ENCODE peak calls at places on chromosomes 7 and 10, in six cellular contexts. E is CD4-positive, CD25-positive, alpha-beta regulatory T cell; F is colonic mucosa; C is heart right ventricle; D is upper lobe of right lung; B is right atrium auricular region. L is an unnamed sample. For H3K9me3, the result is how much of the 10 kb centered on the place peaks cover.

GRCh38 chr7:100157334-100158228 is 942 bp downstream of the TRAPPC14 start:
- DNase-seq in E (no peak), F (no peak), C (no peak), D (no peak), B (peak), L (no peak)

GRCh38 chr10:6203331-6204062 is 765 bp downstream of the PFKFB3 start:
- DNase-seq in E (peak), C (peak), F (peak), B (no peak), D (peak), L (no peak)

GRCh38 chr7:13259908-13260307 is 572.5 kb downstream of the ARL4A start:
- DNase-seq in E (no peak), C (no peak), B (no peak), D (no peak), F (no peak), L (no peak)

GRCh38 chr7:46916581-46916980 is 665.3 kb downstream of the TNS3 start:
- DNase-seq in D (no peak), F (no peak), E (no peak), B (no peak), C (no peak), L (no peak)

GRCh38 chr7:55515569-55516279 is 56.6 kb downstream of the VOPP1 start:
- DNase-seq in C (peak), B (no peak), D (no peak), E (no peak), F (no peak), L (no peak)

GRCh38 chr10:77182803-77183202 is 454.8 kb downstream of the KCNMA1 start:
- DNase-seq in D (no peak), E (no peak), B (no peak), C (peak), F (no peak), L (no peak)

GRCh38 chr7:106062006-106062405 is 50.1 kb downstream of the SYPL1 start:
- DNase-seq in E (no peak), F (peak), D (no peak), C (no peak), B (no peak), L (no peak)

GRCh38 chr7:2202361-2202761 is 30.4 kb downstream of the MAD1L1 start:
- DNase-seq in F (no peak), C (no peak), E (no peak), B (no peak), D (peak), L (no peak)

GRCh38 chr7:125450749-125451148 is 521.1 kb upstream of the POT1 start:
- DNase-seq in B (no peak), D (no peak), E (no peak), C (no peak), F (no peak), L (no peak)

GRCh38 chr10:7484456-7485266 is 73.8 kb upstream of the SFMBT2 start:
- DNase-seq in B (no peak), F (peak), C (no peak), E (peak), D (no peak), L (no peak)

GRCh38 chr10:69572159-69573055 is 815 bp downstream of the NEUROG3 start:
- DNase-seq in B (no peak), E (no peak), D (no peak), F (no peak), C (no peak), L (no peak)

GRCh38 chr10:11018426-11018818 is 750 bp downstream of the CELF2 start:
- DNase-seq in F (peak), B (no peak), E (no peak), C (peak), D (peak), L (no peak)

GRCh38 chr7:26856481-26856880 is 7.9 kb downstream of the SKAP2 start:
- DNase-seq in B (no peak), C (no peak), E (no peak), D (no peak), F (no peak), L (no peak)

GRCh38 chr10:12724782-12725579 is 276.5 kb downstream of the CCDC3 start:
- DNase-seq in D (no peak), B (no peak), C (no peak), F (no peak), E (no peak), L (no peak)

GRCh38 chr7:44048031-44048795 is 3.7 kb downstream of the DBNL start:
- DNase-seq in B (no peak), C (no peak), E (no peak), F (no peak), D (peak), L (no peak)

GRCh38 chr7:23598321-23598720 is 1.1 kb downstream of the CCDC126 start:
- DNase-seq in C (no peak), B (no peak), F (no peak), D (no peak), E (no peak), L (no peak)

GRCh38 chr10:118970770-118971169 is 58.7 kb upstream of the NANOS1 start:
- DNase-seq in F (no peak), E (no peak), C (no peak), B (no peak), D (no peak), L (no peak)

GRCh38 chr7:27160147-27160545 is 3.7 kb upstream of the HOXA7 start:
- DNase-seq in B (no peak), D (peak), E (peak), F (no peak), C (no peak), L (no peak)

GRCh38 chr10:84935772-84936171 is 607.4 kb downstream of the CCSER2 start:
- DNase-seq in E (no peak), C (no peak), F (no peak), B (no peak), D (no peak), L (no peak)

GRCh38 chr10:61890881-61891409 is 10.6 kb upstream of the ARID5B start:
- DNase-seq in E (no peak), F (no peak), B (no peak), C (no peak), D (no peak), L (no peak)

GRCh38 chr7:55545496-55545895 is 26.8 kb downstream of the VOPP1 start:
- DNase-seq in B (no peak), F (no peak), D (no peak), C (peak), E (no peak), L (no peak)

GRCh38 chr10:131453772-131454634 is 142.5 kb upstream of the TCERG1L start:
- DNase-seq in C (peak), D (peak), E (peak), B (peak), F (peak), L (no peak)

GRCh38 chr10:63437334-63437949 is 28.3 kb downstream of the JMJD1C start:
- DNase-seq in B (no peak), C (no peak), E (no peak), F (no peak), D (no peak), L (no peak)

GRCh38 chr7:136399378-136399777 is 422.2 kb upstream of the MTPN start:
- DNase-seq in F (no peak), D (no peak), C (no peak), B (no peak), E (no peak), L (no peak)

GRCh38 chr7:114879554-114879953 is 42.3 kb upstream of the MDFIC start:
- DNase-seq in F (no peak), D (no peak), B (no peak), E (no peak), C (no peak), L (peak)

GRCh38 chr10:106504536-106504935 is 660.0 kb downstream of the SORCS1 start:
- DNase-seq in E (no peak), F (no peak), D (no peak), C (no peak), B (no peak), L (no peak)

GRCh38 chr10:60042959-60043358 is 136.6 kb upstream of the CCDC6 start:
- DNase-seq in D (no peak), B (no peak), F (no peak), E (no peak), C (no peak), L (no peak)

GRCh38 chr10:18140149-18140956 is at the start of gene CACNB2:
- DNase-seq in F (peak), B (no peak), E (no peak), C (peak), D (peak), L (no peak)

GRCh38 chr7:133698127-133698526 is 429.0 kb upstream of the LRGUK start:
- DNase-seq in B (no peak), E (no peak), C (no peak), D (no peak), F (no peak), L (no peak)

GRCh38 chr10:98255146-98255877 is 12.7 kb downstream of the LOXL4 start:
- DNase-seq in B (no peak), E (no peak), D (no peak), F (no peak), C (no peak), L (no peak)

GRCh38 chr10:65570143-65571010 is 1355.5 kb upstream of the LRRTM3 start:
- DNase-seq in D (peak), B (no peak), F (peak), E (no peak), C (peak), L (no peak)

GRCh38 chr10:22824984-22825383 is 102.9 kb upstream of the ARMC3 start:
- DNase-seq in B (no peak), D (no peak), C (no peak), F (no peak), E (no peak), L (no peak)

GRCh38 chr7:144670251-144670650 is 165.6 kb downstream of the TPK1 start:
- DNase-seq in B (no peak), D (no peak), F (no peak), C (no peak), E (peak), L (no peak)

GRCh38 chr10:25815999-25816768 is 117.8 kb upstream of the MYO3A start:
- DNase-seq in C (no peak), E (no peak), D (no peak), B (no peak), F (no peak), L (no peak)

GRCh38 chr10:89332092-89332633 is 4.4 kb downstream of the IFIT3 start:
- DNase-seq in B (no peak), F (peak), E (peak), D (no peak), C (peak), L (no peak)

GRCh38 chr7:100407285-100408180 is 21.0 kb downstream of the ZCWPW1 start:
- DNase-seq in F (peak), B (no peak), D (no peak), C (peak), E (peak), L (peak)

GRCh38 chr10:110783509-110784103 is 88.1 kb upstream of the PDCD4 start:
- DNase-seq in E (peak), B (no peak), C (no peak), D (no peak), F (no peak), L (no peak)

GRCh38 chr7:30159698-30160143 is 24.9 kb downstream of the MTURN start:
- DNase-seq in B (no peak), F (peak), E (no peak), C (no peak), D (peak), L (no peak)

GRCh38 chr10:97597778-97598177 is 8.3 kb downstream of the C10orf62 start:
- DNase-seq in E (no peak), F (no peak), C (no peak), D (no peak), B (no peak), L (no peak)

DNA sequence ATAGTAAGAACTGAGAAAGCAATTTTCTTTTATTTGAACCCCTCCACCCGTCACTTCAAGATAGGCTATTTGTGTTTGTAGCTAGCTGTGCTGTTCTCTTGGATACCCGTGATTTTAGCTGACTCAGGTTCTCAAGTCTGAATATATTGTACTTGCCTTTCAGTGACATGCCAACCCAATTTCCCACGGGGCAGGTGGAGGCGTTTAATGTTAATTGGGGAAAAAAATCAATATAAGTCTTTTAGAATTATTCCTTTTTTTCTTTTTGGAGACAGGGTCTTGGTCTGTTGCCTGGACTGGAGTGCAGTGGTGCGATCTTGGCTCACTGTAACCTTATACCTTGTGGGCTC is 36.4 kb downstream of the ZRANB1 start:
- DNase-seq in F (no peak), C (no peak), D (no peak), E (no peak), B (no peak), L (no peak)
- H3K27ac ChIP-seq in F (no peak), C (no peak), D (no peak), E (no peak), B (no peak), L (no peak)

DNA sequence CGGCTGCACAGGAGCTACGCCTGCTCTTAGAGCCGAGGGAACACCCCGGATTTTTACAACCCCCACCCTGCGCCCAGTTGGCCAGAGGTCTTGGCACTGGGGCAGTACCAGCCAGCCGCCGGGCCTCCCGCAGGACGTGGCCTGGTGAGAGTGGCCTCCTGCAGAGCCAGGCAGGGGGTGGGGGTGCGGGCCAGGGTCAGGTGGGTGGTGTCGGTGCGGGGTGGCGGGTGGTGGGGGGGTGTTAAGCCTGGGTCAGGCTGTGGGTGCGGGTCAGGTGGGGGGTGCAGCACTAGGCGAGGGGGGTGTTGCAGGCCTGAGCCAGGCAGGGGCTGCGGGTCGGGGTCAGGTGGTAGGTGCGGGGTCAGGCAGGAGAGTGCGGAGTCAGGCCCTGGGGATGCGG is 647 bp downstream of the ECHS1 start:
- DNase-seq in C (no peak), B (no peak), D (no peak), F (peak), E (no peak), L (no peak)
- H3K4me3 ChIP-seq in C (peak), B (peak), D (peak), F (peak), E (no peak), L (peak)

GRCh38 chr7:87361320-87361719 is 15.9 kb downstream of the CROT start:
- DNase-seq in E (no peak), F (no peak), D (no peak), C (no peak), B (no peak), L (no peak)

GRCh38 chr7:87354749-87355148 is 9.3 kb downstream of the CROT start:
- DNase-seq in C (no peak), B (no peak), D (no peak), F (no peak), E (no peak), L (no peak)

GRCh38 chr7:87359366-87359765 is 13.9 kb downstream of the CROT start:
- DNase-seq in C (no peak), F (no peak), E (no peak), B (no peak), D (no peak), L (no peak)

DNA sequence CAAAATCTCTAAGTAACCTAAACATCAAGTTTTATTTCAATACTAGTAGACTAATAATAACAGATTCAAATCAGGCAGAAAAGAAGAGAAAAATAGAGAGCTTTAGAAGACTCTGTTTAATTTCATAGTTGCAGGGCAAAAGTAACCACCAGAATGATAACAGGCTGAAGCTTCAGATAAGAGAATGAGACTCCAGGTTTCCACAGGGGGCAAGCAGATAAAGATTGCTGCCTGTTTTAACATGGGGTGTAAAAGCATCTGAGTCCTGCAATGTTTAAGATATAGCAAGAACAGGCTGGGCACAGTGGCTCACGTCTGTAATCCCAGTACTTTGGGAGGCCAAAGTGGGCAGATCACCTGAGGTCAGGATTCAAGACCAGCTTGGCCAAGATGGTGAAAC is 11.0 kb downstream of the CROT start:
- DNase-seq in C (no peak), F (no peak), B (no peak), E (no peak), D (no peak), L (no peak)
- H3K9me3 ChIP-seq in C (under half), F (under half), B (under half), E (under half), D (under half), L (under half)

DNA sequence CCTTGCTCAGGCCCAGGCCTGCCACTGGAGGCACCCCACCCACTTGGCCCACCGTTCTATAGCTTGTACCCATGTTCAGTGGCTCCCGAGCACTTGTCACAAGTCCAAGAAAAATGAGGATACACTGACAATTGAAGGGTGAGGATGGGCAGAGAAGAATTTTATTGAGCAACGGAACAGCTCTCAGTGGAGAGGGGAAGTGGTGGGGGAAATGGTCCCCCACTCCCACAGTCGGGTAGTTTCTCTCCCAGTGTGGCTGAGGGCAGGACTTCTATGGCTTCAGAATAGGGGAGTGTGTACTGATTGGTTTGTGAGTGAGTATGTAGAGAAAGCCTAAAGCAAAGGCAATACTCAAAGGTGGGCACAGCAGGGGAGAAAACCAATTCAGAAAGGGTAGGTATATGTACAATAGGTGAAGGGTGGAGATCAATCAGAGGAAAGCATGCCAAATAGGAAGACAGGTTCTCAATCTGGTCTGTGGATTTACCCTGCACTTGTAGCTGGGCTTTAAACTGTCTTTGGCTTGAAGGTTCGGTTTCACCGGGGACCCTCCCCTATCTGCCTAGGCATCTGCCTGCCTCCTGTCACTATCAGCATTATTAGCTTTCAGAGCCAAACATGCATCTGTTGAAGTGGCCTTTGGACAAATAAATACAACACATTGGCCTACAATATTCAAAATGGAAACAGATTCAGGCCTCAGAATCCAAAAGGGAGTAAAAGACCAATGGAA is 8.9 kb upstream of the TSPAN13 start:
- DNase-seq in B (no peak), D (no peak), C (no peak), E (no peak), F (no peak), L (no peak)
- H3K27ac ChIP-seq in B (no peak), D (no peak), C (peak), E (no peak), F (no peak), L (no peak)

GRCh38 chr7:157000741-157001653 is 9.5 kb downstream of the MNX1 start:
- DNase-seq in D (peak), E (no peak), B (no peak), F (peak), C (no peak), L (no peak)

GRCh38 chr7:156999611-157000046 is 10.8 kb downstream of the MNX1 start:
- DNase-seq in C (no peak), D (peak), E (no peak), F (peak), B (no peak), L (no peak)

GRCh38 chr7:157001920-157002818 is 8.3 kb downstream of the MNX1 start:
- DNase-seq in E (no peak), C (no peak), D (peak), F (peak), B (no peak), L (no peak)

GRCh38 chr7:157000047-157000726 is 10.3 kb downstream of the MNX1 start:
- DNase-seq in C (no peak), D (no peak), B (no peak), E (no peak), F (peak), L (no peak)

DNA sequence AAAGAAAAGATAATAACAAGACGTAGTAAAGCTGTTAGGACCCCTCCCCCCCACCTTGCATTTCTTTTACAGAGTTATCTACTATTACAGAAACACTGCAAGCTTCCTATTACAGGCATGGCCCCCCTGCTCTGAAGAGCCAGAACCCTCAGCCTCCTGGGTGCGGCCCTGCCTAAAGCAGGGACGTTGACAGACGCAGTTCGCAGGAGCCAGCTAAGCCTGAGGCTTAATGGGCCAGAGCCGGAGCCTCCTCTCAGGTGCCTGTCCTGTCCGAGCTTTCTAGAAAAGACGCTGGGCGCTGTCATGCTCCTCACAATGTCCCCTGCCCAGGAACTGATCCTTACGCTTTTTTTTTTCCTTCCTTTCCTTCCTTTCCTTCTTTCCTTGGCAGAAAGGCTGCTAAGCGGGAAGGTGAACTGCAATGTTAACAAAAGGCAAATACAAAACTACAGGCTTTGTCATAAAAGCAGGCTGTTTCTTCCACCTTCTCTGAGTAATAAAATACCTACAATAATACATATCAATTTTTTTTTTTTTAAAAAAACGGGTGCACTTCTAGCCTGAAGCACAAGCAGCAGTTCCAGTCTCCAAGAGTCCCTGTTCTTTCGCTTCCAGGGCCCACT is 11.4 kb downstream of the MNX1 start:
- DNase-seq in C (no peak), D (no peak), B (no peak), F (peak), E (no peak), L (no peak)
- H3K4me3 ChIP-seq in C (peak), D (peak), B (peak), F (peak), E (peak), L (peak)